ENCODE peak calls at places on chromosomes 1 and 21, in four cellular contexts. L is fibroblast of lung, K is mammary epithelial cell, N is tibial artery. J is an unnamed sample.

GRCh38 chr1:159705251-159705910 is 9.0 kb downstream of the CRP start:
- DNase-seq in N (no peak), L (no peak), K (no peak), J (peak)

GRCh38 chr1:186950547-186950946 is 121.8 kb downstream of the PLA2G4A start:
- DNase-seq in L (peak), N (no peak), K (peak), J (no peak)

GRCh38 chr1:107926436-107927080 is 38.4 kb downstream of the VAV3 start:
- DNase-seq in L (peak), N (no peak), K (peak), J (no peak)

GRCh38 chr1:214525535-214526019 is 25.8 kb downstream of the PTPN14 start:
- DNase-seq in K (peak), L (peak), N (no peak), J (no peak)

GRCh38 chr1:54774820-54775498 is 10.6 kb upstream of the PARS2 start:
- DNase-seq in K (no peak), L (peak), N (no peak), J (no peak)

GRCh38 chr1:22839806-22840205 is 129.2 kb downstream of the EPHB2 start:
- DNase-seq in K (no peak), L (no peak), N (no peak), J (no peak)

GRCh38 chr21:43208561-43209332 is 39.9 kb downstream of the CRYAA start:
- DNase-seq in N (peak), K (no peak), L (no peak), J (no peak)

GRCh38 chr1:8232036-8232757 is 85.7 kb upstream of the SLC45A1 start:
- DNase-seq in L (peak), K (no peak), N (no peak), J (no peak)

GRCh38 chr21:44943686-44944550 is 4.1 kb downstream of the SLX9 start:
- DNase-seq in K (no peak), N (peak), L (no peak), J (no peak)

GRCh38 chr1:199522338-199522737 is 505.2 kb upstream of the NR5A2 start:
- DNase-seq in K (no peak), N (no peak), L (peak), J (no peak)

GRCh38 chr1:168365719-168366474 is 85.2 kb downstream of the TBX19 start:
- DNase-seq in K (no peak), N (no peak), L (no peak), J (no peak)

GRCh38 chr1:159832309-159832708 is 5.6 kb downstream of the SLAMF8 start:
- DNase-seq in L (no peak), K (no peak), N (no peak), J (no peak)

GRCh38 chr1:235586413-235586812 is 63.2 kb downstream of the GNG4 start:
- DNase-seq in K (no peak), L (no peak), N (no peak), J (no peak)

GRCh38 chr1:23122023-23122738 is 46.5 kb downstream of the LUZP1 start:
- DNase-seq in N (peak), K (no peak), L (peak), J (no peak)

GRCh38 chr1:160776178-160776577 is 19.8 kb upstream of the LY9 start:
- DNase-seq in L (no peak), N (no peak), K (no peak), J (no peak)

GRCh38 chr1:169779970-169780369 is 14.7 kb downstream of the METTL18 start:
- DNase-seq in N (no peak), K (peak), L (peak), J (no peak)

GRCh38 chr1:183159960-183160359 is 26.1 kb upstream of the LAMC2 start:
- DNase-seq in L (peak), K (peak), N (no peak), J (no peak)

GRCh38 chr1:20466231-20466630 is 19.8 kb downstream of the CAMK2N1 start:
- DNase-seq in K (no peak), L (no peak), N (no peak), J (no peak)

GRCh38 chr1:167249702-167250101 is 29.0 kb downstream of the POU2F1 start:
- DNase-seq in N (no peak), K (no peak), L (no peak), J (no peak)
- H3K27ac ChIP-seq in N (no peak), K (no peak), L (no peak), J (no peak)

GRCh38 chr1:92961896-92962752 is 862 bp upstream of the DIPK1A start:
- DNase-seq in L (peak), N (peak), K (peak), J (no peak)
- H3K27ac ChIP-seq in L (peak), N (peak), K (peak), J (peak)

GRCh38 chr1:26289158-26290059 is 9.5 kb downstream of the SH3BGRL3 start:
- DNase-seq in L (no peak), N (no peak), K (no peak), J (peak)
- H3K27ac ChIP-seq in L (no peak), N (no peak), K (no peak), J (peak)

GRCh38 chr1:63648689-63649088 is 55.5 kb downstream of the PGM1 start:
- DNase-seq in L (no peak), K (no peak), N (no peak), J (no peak)
- H3K27ac ChIP-seq in L (no peak), K (no peak), N (no peak), J (no peak)

GRCh38 chr21:33121715-33122475 is 52.0 kb downstream of the OLIG1 start:
- DNase-seq in K (peak), N (no peak), L (peak), J (no peak)
- H3K27ac ChIP-seq in K (no peak), N (no peak), L (no peak), J (no peak)

DNA sequence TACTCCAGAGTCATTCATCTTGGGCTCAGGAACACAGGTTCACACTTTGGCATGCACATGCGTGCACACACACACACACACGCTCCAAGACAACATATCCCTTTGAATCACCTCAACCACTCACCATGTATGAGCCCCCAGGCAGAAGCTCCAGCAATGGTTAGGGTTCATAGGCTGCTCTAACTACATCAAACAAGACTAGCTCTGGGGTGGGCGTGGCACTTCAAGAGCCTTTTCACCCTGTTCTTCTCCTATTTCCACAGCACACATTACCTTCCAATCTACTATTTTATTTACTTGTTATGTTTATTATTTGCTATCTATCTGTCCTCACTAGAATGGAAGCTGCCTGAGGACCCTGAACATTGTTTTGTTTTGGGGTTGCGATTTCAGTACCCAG is 28.7 kb downstream of the TRABD2B start:
- DNase-seq in N (no peak), K (no peak), L (no peak), J (peak)
- H3K27ac ChIP-seq in N (peak), K (no peak), L (no peak), J (no peak)

GRCh38 chr1:52670599-52670998 is 27.5 kb downstream of the COA7 start:
- DNase-seq in N (no peak), K (no peak), L (no peak), J (no peak)

GRCh38 chr1:52672946-52673345 is 25.2 kb downstream of the COA7 start:
- DNase-seq in K (peak), L (no peak), N (no peak), J (no peak)

GRCh38 chr1:52674497-52675384 is 23.4 kb downstream of the COA7 start:
- DNase-seq in L (peak), K (peak), N (peak), J (no peak)

GRCh38 chr1:52676249-52676903 is 21.8 kb downstream of the COA7 start:
- DNase-seq in L (no peak), K (no peak), N (peak), J (peak)

GRCh38 chr1:52673513-52673912 is 24.6 kb downstream of the COA7 start:
- DNase-seq in N (no peak), L (no peak), K (no peak), J (no peak)
- H3K27ac ChIP-seq in N (no peak), L (no peak), K (no peak), J (no peak)

GRCh38 chr1:78225153-78225552 is 179.4 kb downstream of the GIPC2 start:
- DNase-seq in N (no peak), L (no peak), K (no peak), J (no peak)

GRCh38 chr1:78223417-78224215 is 177.8 kb downstream of the GIPC2 start:
- DNase-seq in K (peak), N (no peak), L (peak), J (peak)

GRCh38 chr1:78226784-78227183 is 181.0 kb downstream of the GIPC2 start:
- DNase-seq in N (peak), L (no peak), K (no peak), J (no peak)

GRCh38 chr1:78222962-78223358 is 177.2 kb downstream of the GIPC2 start:
- DNase-seq in N (no peak), K (no peak), L (no peak), J (no peak)

GRCh38 chr1:78222225-78222961 is 176.6 kb downstream of the GIPC2 start:
- DNase-seq in L (no peak), N (no peak), K (peak), J (no peak)
- H3K27ac ChIP-seq in L (no peak), N (no peak), K (no peak), J (peak)

J was measured in right lobe of liver.